ENCODE peak calls at places on chromosomes 3 and 15, in seven cellular contexts. K is left ventricle myocardium inferior, T is AG04450, L is heart left ventricle, E is memory B cell, W is endodermal cell, Q is NCI-H1417. I is an unnamed sample.

GRCh38 chr15:63973212-63974009 is 72.9 kb downstream of the DAPK2 start:
- DNase-seq in K (no peak), T (no peak), L (no peak), E (no peak), W (peak; percentile 21), Q (no peak), I (no peak)

GRCh38 chr3:17063591-17063990 is 178.8 kb downstream of the PLCL2 start:
- DNase-seq in K (no peak), T (no peak), L (no peak), E (no peak), W (no peak), Q (no peak), I (no peak)

GRCh38 chr3:142481196-142481595 is 33.4 kb upstream of the XRN1 start:
- DNase-seq in K (no peak), T (no peak), L (no peak), E (no peak), W (no peak), Q (no peak), I (no peak)

GRCh38 chr15:74950078-74951000 is 6.2 kb downstream of the RPP25 start:
- DNase-seq in K (peak; percentile 41), T (peak; percentile 21), L (peak; percentile 70), E (peak; percentile 86), W (peak; percentile 97), Q (peak; percentile 80), I (peak; percentile 83)

GRCh38 chr3:102237838-102238237 is 197.0 kb upstream of the ZPLD1 start:
- DNase-seq in K (no peak), T (no peak), L (no peak), E (no peak), W (no peak), Q (no peak), I (no peak)

GRCh38 chr3:55935241-55935640 is 448.1 kb upstream of the WNT5A start:
- DNase-seq in K (no peak), T (no peak), L (no peak), E (no peak), W (no peak), Q (peak; percentile 60), I (no peak)

GRCh38 chr15:41933771-41934170 is 38.6 kb downstream of the EHD4 start:
- DNase-seq in K (no peak), T (no peak), L (no peak), E (no peak), W (no peak), Q (no peak), I (peak; percentile 73)

GRCh38 chr3:193744048-193744821 is 151.2 kb downstream of the OPA1 start:
- DNase-seq in K (no peak), T (no peak), L (no peak), E (no peak), W (peak; percentile 67), Q (peak; percentile 73), I (no peak)

GRCh38 chr3:10361375-10361774 is 40.5 kb upstream of the SEC13 start:
- DNase-seq in K (no peak), T (no peak), L (no peak), E (no peak), W (no peak), Q (peak; percentile 52), I (no peak)

GRCh38 chr15:75042730-75043508 is 19.5 kb downstream of the PPCDC start:
- DNase-seq in K (peak; percentile 85), T (no peak), L (peak; percentile 84), E (peak; percentile 73), W (peak; percentile 85), Q (peak; percentile 22), I (peak; percentile 76)

GRCh38 chr15:69795601-69796000 is 302.1 kb downstream of the TLE3 start:
- DNase-seq in K (no peak), T (no peak), L (no peak), E (no peak), W (peak; percentile 24), Q (no peak), I (no peak)

GRCh38 chr3:100913870-100914654 is 79.2 kb downstream of the ABI3BP start:
- DNase-seq in K (no peak), T (no peak), L (no peak), E (no peak), W (no peak), Q (no peak), I (peak; percentile 87)

GRCh38 chr3:64244011-64244942 is 19.0 kb upstream of the PRICKLE2 start:
- DNase-seq in K (no peak), T (no peak), L (no peak), E (no peak), W (peak; percentile 63), Q (no peak), I (no peak)

GRCh38 chr3:40524571-40525285 is at the start of gene ZNF621:
- DNase-seq in K (peak; percentile 93), T (peak; percentile 50), L (peak; percentile 94), E (peak; percentile 84), W (peak; percentile 96), Q (peak; percentile 82), I (peak; percentile 96)

GRCh38 chr15:84791763-84792162 is 25.4 kb upstream of the ALPK3 start:
- DNase-seq in K (no peak), T (no peak), L (no peak), E (no peak), W (no peak), Q (no peak), I (no peak)

GRCh38 chr3:127714151-127714571 is 41.4 kb downstream of the ABTB1 start:
- DNase-seq in K (no peak), T (no peak), L (peak; percentile 58), E (no peak), W (no peak), Q (peak; percentile 55), I (peak; percentile 43)

GRCh38 chr3:114669614-114670013 is 375.8 kb downstream of the TIGIT start:
- DNase-seq in K (no peak), T (no peak), L (no peak), E (no peak), W (no peak), Q (no peak), I (no peak)

GRCh38 chr3:162103808-162104207 is 607.2 kb downstream of the OTOL1 start:
- DNase-seq in K (no peak), T (no peak), L (no peak), E (no peak), W (no peak), Q (no peak), I (no peak)

GRCh38 chr3:9552252-9552999 is 1.2 kb downstream of the LHFPL4 start:
- DNase-seq in K (peak; percentile 20), T (peak; percentile 4), L (peak; percentile 31), E (no peak), W (peak; percentile 96), Q (peak; percentile 9), I (no peak)

GRCh38 chr15:50210462-50211264 is 28.7 kb downstream of the SLC27A2 start:
- DNase-seq in K (no peak), T (no peak), L (no peak), E (no peak), W (peak; percentile 86), Q (no peak), I (no peak)

GRCh38 chr15:98651581-98652220 is 3.4 kb downstream of the IGF1R start:
- DNase-seq in K (no peak), T (no peak), L (no peak), E (no peak), W (peak; percentile 72), Q (peak; percentile 32), I (no peak)

GRCh38 chr15:50355980-50356379 is 982 bp upstream of the GABPB1 start:
- DNase-seq in K (no peak), T (no peak), L (no peak), E (no peak), W (no peak), Q (no peak), I (no peak)

GRCh38 chr3:150292891-150293290 is 115.2 kb upstream of the TSC22D2 start:
- DNase-seq in K (no peak), T (peak; percentile 78), L (no peak), E (no peak), W (no peak), Q (no peak), I (no peak)

I was measured in tibial artery.